ENCODE peak calls at places on chromosomes 6 and 20, in six cellular contexts. C, N, S, O, L and Y are unnamed samples.
A peak's percentile ranks its signal among the peaks of the same experiment; 100 is the strongest.

GRCh38 chr20:52230406-52230805 is 38.8 kb upstream of the ZFP64 start:
- DNase-seq in C (no peak), N (no peak), S (no peak), O (peak; percentile 60), L (no peak), Y (no peak)

GRCh38 chr6:46990031-46990644 is 52.0 kb downstream of the ADGRF1 start:
- DNase-seq in C (no peak), N (no peak), S (peak; percentile 16), O (no peak), L (no peak), Y (no peak)

GRCh38 chr6:46044876-46045617 is 29.4 kb upstream of the CLIC5 start:
- DNase-seq in C (no peak), N (no peak), S (peak; percentile 52), O (peak; percentile 90), L (no peak), Y (no peak)

GRCh38 chr20:24149881-24150307 is 161.3 kb upstream of the GGTLC1 start:
- DNase-seq in C (no peak), N (peak; percentile 91), S (no peak), O (no peak), L (peak; percentile 40), Y (peak; percentile 91)

GRCh38 chr6:132161283-132161682 is 210.1 kb upstream of the CCN2 start:
- DNase-seq in C (no peak), N (peak; percentile 55), S (no peak), O (peak; percentile 59), L (no peak), Y (no peak)

GRCh38 chr6:37501632-37502466 is 2.2 kb upstream of the CCDC167 start:
- DNase-seq in C (no peak), N (no peak), S (no peak), O (no peak), L (no peak), Y (no peak)

GRCh38 chr6:109240370-109241084 is 141.7 kb downstream of the CD164 start:
- DNase-seq in C (no peak), N (no peak), S (no peak), O (peak; percentile 18), L (no peak), Y (no peak)

GRCh38 chr6:118468682-118469465 is 79.2 kb upstream of the PLN start:
- DNase-seq in C (no peak), N (no peak), S (no peak), O (peak; percentile 29), L (no peak), Y (no peak)

GRCh38 chr6:57434944-57435343 is 117.5 kb downstream of the PRIM2 start:
- DNase-seq in C (no peak), N (no peak), S (no peak), O (no peak), L (no peak), Y (no peak)

GRCh38 chr6:160014869-160015182 is 45.9 kb downstream of the IGF2R start:
- DNase-seq in C (no peak), N (no peak), S (no peak), O (no peak), L (no peak), Y (no peak)

GRCh38 chr6:125952764-125953501 is 3.6 kb upstream of the HINT3 start:
- DNase-seq in C (no peak), N (peak; percentile 91), S (no peak), O (peak; percentile 80), L (no peak), Y (no peak)

GRCh38 chr6:106383573-106383972 is 23.1 kb downstream of the CRYBG1 start:
- DNase-seq in C (no peak), N (no peak), S (no peak), O (no peak), L (no peak), Y (no peak)

GRCh38 chr6:146111864-146112263 is 83.0 kb downstream of the GRM1 start:
- DNase-seq in C (no peak), N (no peak), S (no peak), O (no peak), L (no peak), Y (no peak)

DNA sequence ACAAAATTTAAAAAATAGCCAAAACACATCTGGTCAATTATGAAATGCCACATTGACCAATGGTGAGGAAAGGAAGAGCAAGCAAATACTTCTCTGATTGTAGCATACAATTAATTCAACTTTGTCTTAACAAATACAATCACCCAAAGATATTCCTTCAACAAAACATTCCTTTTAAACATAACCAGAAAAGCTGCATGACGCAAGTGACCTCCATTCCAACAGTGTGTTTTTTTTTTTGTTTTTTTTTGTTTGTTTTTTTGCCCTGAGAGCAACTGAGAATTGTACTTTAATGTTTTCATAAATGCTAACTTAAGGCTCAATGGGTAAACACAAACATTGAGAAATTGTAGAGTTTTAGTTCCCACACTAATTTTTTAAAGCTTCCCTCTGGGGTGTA is 184.4 kb downstream of the PTPRK start:
- DNase-seq in C (no peak), N (no peak), S (no peak), O (no peak), L (no peak), Y (no peak)
- H3K4me1 ChIP-seq in C (peaks cover 28% of the 10 kb centered on the region), N (no peaks in the 10 kb centered on the region), S (peaks cover 16% of the 10 kb centered on the region), O (no peaks in the 10 kb centered on the region), L (peaks cover 46% of the 10 kb centered on the region), Y (no peaks in the 10 kb centered on the region)

GRCh38 chr20:41392295-41392694 is 25.7 kb upstream of the EMILIN3 start:
- DNase-seq in C (no peak), N (no peak), S (no peak), O (no peak), L (no peak), Y (no peak)
- H3K4me1 ChIP-seq in C (peaks cover 53% of the 10 kb centered on the region), N (peaks cover 3% of the 10 kb centered on the region), S (peaks cover 6% of the 10 kb centered on the region), O (peaks cover 2% of the 10 kb centered on the region), L (no peaks in the 10 kb centered on the region), Y (no peaks in the 10 kb centered on the region)

DNA sequence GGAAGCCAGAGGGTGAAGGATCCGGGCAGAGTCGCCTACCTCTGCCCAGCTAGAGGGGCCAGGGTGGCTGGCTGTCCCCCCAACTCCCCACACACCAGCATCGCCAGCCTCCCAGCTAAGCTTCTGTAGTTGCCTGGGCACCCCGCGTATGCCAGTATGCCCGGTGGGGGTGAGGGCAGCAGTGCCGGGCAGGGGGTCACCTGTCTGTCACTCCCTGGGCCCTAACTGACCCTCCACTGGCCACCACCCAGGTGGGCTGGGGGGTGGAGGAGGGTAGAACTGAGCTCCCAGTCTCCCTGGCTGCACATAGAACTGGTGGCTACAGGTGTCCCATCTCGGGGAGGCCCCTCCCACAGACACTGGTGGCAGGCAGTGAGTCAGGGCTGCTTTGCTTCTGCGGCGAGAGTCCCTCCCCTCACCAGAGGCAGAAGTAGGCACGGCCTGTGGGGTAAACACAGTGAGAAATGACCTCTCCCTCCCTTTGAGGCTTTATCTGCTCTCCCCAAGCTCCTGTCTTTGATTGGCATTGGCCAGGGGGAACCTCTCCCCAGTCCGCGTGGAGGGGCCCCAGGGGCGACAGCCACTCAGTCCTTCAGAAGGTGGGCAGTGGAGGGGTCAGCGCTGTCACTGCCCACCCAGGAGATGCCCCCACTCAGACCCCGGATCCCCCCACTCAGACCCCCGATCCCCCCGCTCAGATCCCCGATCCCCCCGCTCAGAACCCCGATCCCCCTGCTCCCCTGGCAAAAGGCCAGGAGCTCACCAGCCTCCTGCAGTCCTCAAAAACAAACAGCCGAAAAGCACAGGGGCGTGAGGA is 2.5 kb downstream of the NTSR1 start:
- DNase-seq in C (peak; percentile 31), N (no peak), S (no peak), O (no peak), L (peak; percentile 20), Y (no peak)
- H3K4me1 ChIP-seq in C (peaks cover 5% of the 10 kb centered on the region), N (peaks cover 3% of the 10 kb centered on the region), S (no peaks in the 10 kb centered on the region), O (peaks cover 22% of the 10 kb centered on the region), L (no peaks in the 10 kb centered on the region), Y (no peaks in the 10 kb centered on the region)

GRCh38 chr20:58402305-58402704 is 13.3 kb downstream of the VAPB start:
- DNase-seq in C (no peak), N (no peak), S (no peak), O (no peak), L (no peak), Y (no peak)

GRCh38 chr20:58402827-58403226 is 13.8 kb downstream of the VAPB start:
- DNase-seq in C (no peak), N (no peak), S (no peak), O (no peak), L (no peak), Y (no peak)

GRCh38 chr20:58401123-58401639 is 12.2 kb downstream of the VAPB start:
- DNase-seq in C (no peak), N (no peak), S (no peak), O (peak; percentile 53), L (no peak), Y (no peak)

GRCh38 chr20:58405504-58406291 is 16.7 kb downstream of the VAPB start:
- DNase-seq in C (no peak), N (no peak), S (no peak), O (peak; percentile 22), L (no peak), Y (no peak)

GRCh38 chr20:58403272-58403671 is 14.2 kb downstream of the VAPB start:
- DNase-seq in C (no peak), N (no peak), S (no peak), O (no peak), L (no peak), Y (no peak)
- H3K4me1 ChIP-seq in C (peaks cover 43% of the 10 kb centered on the region), N (peaks cover 3% of the 10 kb centered on the region), S (peaks cover 57% of the 10 kb centered on the region), O (peaks cover 3% of the 10 kb centered on the region), L (peaks cover 21% of the 10 kb centered on the region), Y (peaks cover 64% of the 10 kb centered on the region)

DNA sequence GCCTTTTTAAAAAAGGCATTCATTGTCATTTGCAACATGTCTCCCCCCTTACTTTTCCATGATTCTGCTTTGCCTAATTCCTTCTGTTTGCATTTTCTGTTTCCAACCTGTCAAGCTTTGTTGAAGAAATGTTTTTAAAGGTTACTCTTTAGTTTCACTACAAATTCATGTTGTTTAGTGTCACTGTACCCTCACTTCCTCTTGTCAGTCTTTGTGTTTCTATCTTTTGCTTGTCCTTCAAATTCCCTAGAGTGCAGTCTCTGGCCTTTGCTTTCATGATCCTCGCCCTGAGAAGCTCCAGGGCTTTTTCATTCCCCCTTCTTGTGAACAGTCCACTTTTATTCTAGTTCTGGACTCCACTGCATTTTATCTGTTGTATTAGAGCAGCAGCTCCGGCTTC is 90.6 kb downstream of the MAP3K4 start:
- DNase-seq in C (no peak), N (no peak), S (no peak), O (no peak), L (no peak), Y (no peak)
- H3K4me1 ChIP-seq in C (no peaks in the 10 kb centered on the region), N (no peaks in the 10 kb centered on the region), S (no peaks in the 10 kb centered on the region), O (peaks cover 1% of the 10 kb centered on the region), L (no peaks in the 10 kb centered on the region), Y (no peaks in the 10 kb centered on the region)

GRCh38 chr6:35018184-35018523 is 123.0 kb downstream of the TCP11 start:
- DNase-seq in C (no peak), N (no peak), S (no peak), O (no peak), L (no peak), Y (no peak)

GRCh38 chr6:35017461-35018183 is 123.5 kb downstream of the TCP11 start:
- DNase-seq in C (peak; percentile 73), N (peak; percentile 42), S (peak; percentile 51), O (no peak), L (peak; percentile 23), Y (peak; percentile 63)

GRCh38 chr6:35015476-35015875 is 125.7 kb downstream of the TCP11 start:
- DNase-seq in C (no peak), N (no peak), S (no peak), O (no peak), L (no peak), Y (peak; percentile 82)

GRCh38 chr6:35015996-35016395 is 125.1 kb downstream of the TCP11 start:
- DNase-seq in C (no peak), N (no peak), S (no peak), O (peak; percentile 39), L (no peak), Y (peak; percentile 35)

GRCh38 chr6:35016417-35017221 is 124.5 kb downstream of the TCP11 start:
- DNase-seq in C (no peak), N (peak; percentile 29), S (peak; percentile 32), O (peak; percentile 75), L (no peak), Y (peak; percentile 62)
- H3K4me1 ChIP-seq in C (peaks cover 75% of the 10 kb centered on the region), N (peaks cover 13% of the 10 kb centered on the region), S (peaks cover 52% of the 10 kb centered on the region), O (peaks cover 9% of the 10 kb centered on the region), L (no peaks in the 10 kb centered on the region), Y (peaks cover 88% of the 10 kb centered on the region)